ENCODE peak calls at places on chromosomes 12 and 14, in nine cellular contexts. X, I, Q, J, T, A, K, P and B are unnamed samples.

GRCh38 chr14:105883066-105884005 is 357.0 kb downstream of the TMEM121 start:
- DNase-seq in X (no peak), I (no peak), Q (no peak), J (no peak), T (no peak), A (no peak), K (no peak), P (no peak), B (no peak)

GRCh38 chr14:75548544-75548943 is 26.3 kb downstream of the BATF start:
- DNase-seq in X (no peak), I (no peak), Q (no peak), J (no peak), T (peak; percentile 58), A (no peak), K (no peak), P (no peak), B (no peak)

GRCh38 chr12:109716092-109716479 is 2.5 kb downstream of the FAM222A start:
- DNase-seq in X (no peak), I (no peak), Q (no peak), J (no peak), T (no peak), A (no peak), K (no peak), P (no peak), B (no peak)

GRCh38 chr12:5612556-5613421 is 180.9 kb downstream of the NTF3 start:
- DNase-seq in X (no peak), I (no peak), Q (no peak), J (no peak), T (no peak), A (no peak), K (no peak), P (no peak), B (no peak)

GRCh38 chr14:94752575-94752974 is 17.3 kb downstream of the GSC start:
- DNase-seq in X (no peak), I (no peak), Q (no peak), J (no peak), T (no peak), A (no peak), K (no peak), P (no peak), B (no peak)

GRCh38 chr12:13981296-13981962 is at the start of gene GRIN2B:
- DNase-seq in X (no peak), I (no peak), Q (no peak), J (no peak), T (no peak), A (no peak), K (peak; percentile 84), P (peak; percentile 57), B (no peak)

GRCh38 chr12:22101749-22102243 is 55.8 kb downstream of the CMAS start:
- DNase-seq in X (peak; percentile 5), I (peak; percentile 95), Q (no peak), J (no peak), T (peak; percentile 81), A (peak; percentile 96), K (peak; percentile 77), P (no peak), B (peak; percentile 24)

GRCh38 chr14:59454131-59454530 is 11.0 kb downstream of the GPR135 start:
- DNase-seq in X (no peak), I (peak; percentile 94), Q (no peak), J (no peak), T (peak; percentile 96), A (peak; percentile 70), K (peak; percentile 54), P (no peak), B (no peak)

GRCh38 chr14:96246535-96246839 is 9.5 kb upstream of the BDKRB1 start:
- DNase-seq in X (no peak), I (peak; percentile 87), Q (no peak), J (no peak), T (peak; percentile 100), A (peak; percentile 93), K (peak; percentile 67), P (no peak), B (no peak)

GRCh38 chr14:92942576-92942975 is 19.6 kb downstream of the CHGA start:
- DNase-seq in X (no peak), I (no peak), Q (no peak), J (no peak), T (no peak), A (no peak), K (no peak), P (no peak), B (no peak)

GRCh38 chr12:11763760-11764520 is 114.5 kb downstream of the ETV6 start:
- DNase-seq in X (no peak), I (no peak), Q (no peak), J (no peak), T (peak; percentile 80), A (no peak), K (peak; percentile 88), P (no peak), B (no peak)

GRCh38 chr12:116319851-116320621 is 42.5 kb upstream of the MED13L start:
- DNase-seq in X (peak; percentile 5), I (peak; percentile 99), Q (peak; percentile 34), J (no peak), T (peak; percentile 97), A (peak; percentile 86), K (no peak), P (no peak), B (peak; percentile 96)

GRCh38 chr14:66650491-66650911 is 142.6 kb downstream of the GPHN start:
- DNase-seq in X (no peak), I (no peak), Q (no peak), J (no peak), T (no peak), A (peak; percentile 44), K (no peak), P (no peak), B (no peak)

GRCh38 chr12:57580466-57580795 is 10.6 kb upstream of the PIP4K2C start:
- DNase-seq in X (no peak), I (no peak), Q (no peak), J (no peak), T (no peak), A (no peak), K (no peak), P (no peak), B (no peak)

GRCh38 chr12:54475542-54475941 is 2.1 kb upstream of the GTSF1 start:
- DNase-seq in X (no peak), I (peak; percentile 44), Q (no peak), J (no peak), T (peak; percentile 75), A (peak; percentile 10), K (no peak), P (no peak), B (no peak)

GRCh38 chr14:58717211-58717610 is 79.4 kb downstream of the DACT1 start:
- DNase-seq in X (no peak), I (no peak), Q (no peak), J (no peak), T (no peak), A (no peak), K (no peak), P (no peak), B (no peak)

GRCh38 chr14:67815573-67816235 is 686 bp downstream of the ZFYVE26 start:
- DNase-seq in X (no peak), I (peak; percentile 35), Q (no peak), J (no peak), T (peak; percentile 76), A (peak; percentile 18), K (peak; percentile 32), P (no peak), B (peak; percentile 40)

GRCh38 chr12:123900898-123901376 is 71.7 kb downstream of the CCDC92 start:
- DNase-seq in X (peak; percentile 3), I (no peak), Q (peak; percentile 38), J (no peak), T (no peak), A (peak; percentile 33), K (no peak), P (peak; percentile 63), B (peak; percentile 73)